ENCODE peak calls at places on chromosomes 2 and 18, in four cellular contexts. B is IMR-90, T is neuronal stem cell, H is H9. C is an unnamed sample.

GRCh38 chr18:12934454-12935071 is 13.2 kb upstream of the SEH1L start:
- DNase-seq in B (peak; percentile 83), T (peak; percentile 73), H (peak; percentile 79), C (peak; percentile 82)

GRCh38 chr2:53987336-53987921 is 16.6 kb upstream of the PSME4 start:
- DNase-seq in B (peak; percentile 82), T (no peak), H (no peak), C (peak; percentile 13)

GRCh38 chr2:239316562-239317465 is 84.0 kb downstream of the HDAC4 start:
- DNase-seq in B (peak; percentile 41), T (no peak), H (peak; percentile 17), C (no peak)

GRCh38 chr2:119451336-119452050 is 19.8 kb downstream of the TMEM37 start:
- DNase-seq in B (no peak), T (no peak), H (no peak), C (no peak)

GRCh38 chr2:101951296-101951695 is 40.5 kb upstream of the IL1R2 start:
- DNase-seq in B (no peak), T (no peak), H (no peak), C (no peak)

GRCh38 chr18:29225351-29225750 is 1048.4 kb upstream of the CDH2 start:
- DNase-seq in B (peak; percentile 11), T (no peak), H (no peak), C (no peak)

GRCh38 chr2:109331864-109332848 is 203.2 kb downstream of the SH3RF3 start:
- DNase-seq in B (peak; percentile 96), T (peak; percentile 9), H (peak; percentile 60), C (peak; percentile 98)

GRCh38 chr18:69622961-69623360 is 222.3 kb downstream of the DOK6 start:
- DNase-seq in B (no peak), T (no peak), H (no peak), C (no peak)

GRCh38 chr18:22912835-22913234 is 20.3 kb upstream of the RBBP8 start:
- DNase-seq in B (peak; percentile 19), T (no peak), H (no peak), C (peak; percentile 53)

DNA sequence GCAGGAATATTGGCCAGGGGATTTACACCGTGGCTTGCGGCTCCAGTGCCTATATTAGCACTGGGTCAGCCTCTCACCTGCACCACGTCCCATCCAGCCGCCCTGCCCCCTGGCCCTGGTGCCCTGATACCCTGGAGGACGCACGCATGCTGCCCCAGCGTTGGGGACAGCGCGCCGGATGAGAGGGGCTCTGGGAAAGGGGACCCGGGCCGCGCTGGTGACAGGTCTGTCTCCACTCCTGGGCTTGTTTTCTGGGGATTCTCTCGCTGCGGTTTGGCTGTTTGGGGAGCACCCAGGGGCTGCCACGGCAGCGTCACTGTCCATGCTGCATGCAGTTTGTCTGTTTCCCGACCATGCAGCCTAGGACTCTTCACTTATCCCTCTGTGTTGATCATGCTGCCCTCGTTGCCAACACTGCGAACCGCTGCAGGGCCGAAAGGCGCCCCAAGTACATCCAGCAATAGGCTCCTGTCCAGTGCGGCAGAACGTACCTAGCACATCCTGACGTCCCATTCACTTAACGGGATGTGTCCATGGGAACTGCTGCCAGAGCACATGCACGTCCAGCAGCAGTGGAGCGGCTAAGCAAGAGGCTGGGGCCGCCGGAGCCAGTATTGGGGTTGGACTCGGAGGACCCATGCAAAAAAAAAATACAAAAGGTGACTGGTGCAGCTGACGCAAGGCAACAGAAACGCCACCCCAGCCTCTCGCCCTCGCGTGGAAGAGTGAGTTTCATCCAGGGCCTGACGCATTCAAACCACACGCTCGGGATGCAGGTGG is 115.5 kb upstream of the PXDN start:
- DNase-seq in B (no peak), T (no peak), H (no peak), C (no peak)
- H2AK5ac ChIP-seq in B (no peak overlapping the region), T (peak overlapping the region; percentile 41), H (no peak overlapping the region), C (no peak overlapping the region)

DNA sequence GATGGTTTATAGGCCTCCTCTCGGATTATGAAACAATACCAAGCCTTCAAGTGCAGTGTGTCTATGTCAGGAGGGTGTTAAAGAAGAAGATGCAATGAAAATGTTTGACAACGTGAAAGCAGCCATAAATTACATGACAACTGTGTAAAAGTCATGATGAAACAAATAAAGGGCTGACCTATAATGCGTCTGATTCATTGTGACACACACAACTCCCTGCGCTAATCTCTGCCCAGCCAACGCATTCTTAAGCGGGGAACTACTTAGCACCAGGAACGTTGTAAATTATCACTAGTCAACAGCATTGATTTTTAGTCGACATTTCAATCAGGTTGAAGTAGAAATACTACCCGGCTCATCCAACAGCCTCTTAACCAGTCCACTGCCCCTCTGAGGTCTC is 26.8 kb downstream of the BCL11A start:
- DNase-seq in B (no peak), T (no peak), H (no peak), C (no peak)
- H3K4me1 ChIP-seq in B (peaks cover 3% of the 10 kb centered on the region), T (no peaks in the 10 kb centered on the region), H (peaks cover 22% of the 10 kb centered on the region), C (peaks cover 21% of the 10 kb centered on the region)

GRCh38 chr2:120826716-120827410 is 91.2 kb downstream of the GLI2 start:
- DNase-seq in B (no peak), T (no peak), H (no peak), C (no peak)
- H3K14ac ChIP-seq in B (peak overlapping the region; percentile 51), T (no peak overlapping the region), H (no peak overlapping the region), C (no peak overlapping the region)

DNA sequence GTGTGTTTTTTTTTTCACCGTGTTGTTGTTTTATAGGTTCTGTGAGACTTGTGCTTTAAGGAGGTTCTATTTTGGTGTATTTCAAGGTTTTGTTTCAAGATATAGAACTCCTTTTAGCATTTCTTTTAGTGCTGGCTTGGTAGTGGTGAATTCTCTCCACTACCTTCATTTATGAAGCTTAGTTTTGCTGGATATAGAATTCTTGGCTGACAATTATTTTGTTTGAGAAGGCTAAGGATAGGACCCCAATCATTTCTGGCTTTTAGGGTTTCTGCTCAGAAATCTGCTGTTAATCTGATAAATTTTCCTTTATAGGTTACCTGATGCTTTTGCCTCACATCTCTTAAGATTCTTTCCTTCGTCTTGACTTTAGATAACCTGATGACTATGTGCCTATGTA is 66.8 kb downstream of the MSTN start:
- DNase-seq in B (no peak), T (no peak), H (no peak), C (no peak)
- H2AK5ac ChIP-seq in B (no peak overlapping the region), T (no peak overlapping the region), H (no peak overlapping the region), C (no peak overlapping the region)

GRCh38 chr2:157830696-157831570 is 45.2 kb downstream of the ACVR1 start:
- DNase-seq in B (peak; percentile 97), T (no peak), H (no peak), C (peak; percentile 94)

GRCh38 chr2:157836531-157836930 is 39.6 kb downstream of the ACVR1 start:
- DNase-seq in B (no peak), T (no peak), H (no peak), C (no peak)

GRCh38 chr2:157831573-157832315 is 44.4 kb downstream of the ACVR1 start:
- DNase-seq in B (no peak), T (no peak), H (no peak), C (no peak)

GRCh38 chr2:157835425-157835824 is 40.7 kb downstream of the ACVR1 start:
- DNase-seq in B (no peak), T (no peak), H (no peak), C (no peak)

DNA sequence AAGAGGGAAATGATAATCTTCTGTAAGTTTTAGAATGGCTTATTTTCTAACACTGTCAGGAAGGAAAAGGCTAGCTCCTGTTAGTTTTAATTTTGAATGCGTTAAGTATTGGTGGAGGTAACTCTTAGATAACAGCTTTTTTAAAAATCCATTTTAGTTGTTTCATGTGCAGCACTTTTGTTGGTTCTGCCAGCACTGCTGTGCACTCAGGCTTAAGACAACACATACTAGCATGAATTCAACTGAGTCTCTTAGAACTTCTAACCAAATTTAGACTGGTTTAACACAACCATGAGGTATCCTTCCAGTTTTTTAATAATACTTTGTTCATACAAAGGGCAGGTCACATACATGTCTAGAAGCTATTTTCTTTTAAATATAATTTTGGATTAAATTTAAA is 42.4 kb downstream of the ACVR1 start:
- DNase-seq in B (no peak), T (no peak), H (no peak), C (no peak)
- H3K4me1 ChIP-seq in B (peaks cover 16% of the 10 kb centered on the region), T (peaks cover 14% of the 10 kb centered on the region), H (peaks cover 24% of the 10 kb centered on the region), C (peaks cover 9% of the 10 kb centered on the region)

GRCh38 chr18:62713651-62714247 is 1.6 kb upstream of the PHLPP1 start:
- DNase-seq in B (peak; percentile 40), T (no peak), H (peak; percentile 37), C (no peak)
- H3K14ac ChIP-seq in B (no peak overlapping the region), T (no peak overlapping the region), H (no peak overlapping the region), C (no peak overlapping the region)

DNA sequence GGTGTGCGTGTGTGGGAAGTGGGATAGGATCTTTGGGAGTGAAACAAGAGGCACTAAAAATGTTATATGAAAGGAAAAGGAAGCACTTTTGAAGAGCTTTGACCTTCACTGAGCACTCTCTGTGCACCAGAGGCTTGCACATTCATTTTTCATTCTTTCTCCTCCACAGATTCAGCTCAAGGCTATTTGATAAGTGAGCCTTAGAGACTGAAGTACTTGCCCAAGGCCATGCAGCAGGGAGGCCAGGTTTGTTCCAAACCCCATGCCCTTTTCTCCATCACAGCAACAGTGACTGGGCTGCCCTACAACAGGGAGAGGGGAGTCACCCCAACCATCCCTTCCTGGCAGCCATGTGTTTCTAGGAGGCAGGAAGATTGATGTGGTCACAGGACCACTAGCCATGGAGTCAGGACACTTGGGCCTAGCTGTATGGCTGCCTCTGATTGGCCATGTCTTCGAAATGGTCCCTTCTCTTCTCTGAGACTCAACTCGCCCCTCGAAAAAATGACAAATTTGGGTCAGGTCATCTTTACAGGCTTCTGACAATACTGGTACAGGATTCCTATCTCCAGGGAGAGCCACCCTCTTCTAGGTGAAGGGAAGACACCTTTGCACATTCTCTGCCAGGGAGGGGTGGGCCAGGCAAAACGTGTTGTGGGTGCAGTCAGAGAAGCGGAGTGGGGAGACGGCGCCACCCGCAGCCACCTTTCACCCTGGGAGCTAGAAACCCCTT is 123.5 kb upstream of the MYCN start:
- DNase-seq in B (no peak), T (no peak), H (no peak), C (no peak)
- H2AK5ac ChIP-seq in B (no peak overlapping the region), T (no peak overlapping the region), H (no peak overlapping the region), C (no peak overlapping the region)

GRCh38 chr2:237886702-237887481 is 27.5 kb downstream of the RAMP1 start:
- DNase-seq in B (peak; percentile 80), T (no peak), H (no peak), C (peak; percentile 55)
- H3K4me1 ChIP-seq in B (peaks cover 5% of the 10 kb centered on the region), T (no peaks in the 10 kb centered on the region), H (no peaks in the 10 kb centered on the region), C (peaks cover 19% of the 10 kb centered on the region)

GRCh38 chr2:132416996-132417395 is 391 bp downstream of the GPR39 start:
- DNase-seq in B (no peak), T (no peak), H (no peak), C (no peak)
- H3K14ac ChIP-seq in B (peak overlapping the region; percentile 29), T (no peak overlapping the region), H (no peak overlapping the region), C (peak overlapping the region; percentile 39)

GRCh38 chr2:44934521-44934961 is 7.0 kb upstream of the SIX3 start:
- DNase-seq in B (no peak), T (no peak), H (peak; percentile 60), C (no peak)
- H2AK5ac ChIP-seq in B (no peak overlapping the region), T (peak overlapping the region; percentile 95), H (no peak overlapping the region), C (no peak overlapping the region)